ENCODE peak calls at places on chromosomes 2 and 18, in four cellular contexts. G is IMR-90, C is H9, H is H1. L is an unnamed sample.

GRCh38 chr2:216548901-216549321 is 50.3 kb downstream of the RPL37A start:
- DNase-seq in G (no peak), C (no peak), H (no peak), L (no peak)

GRCh38 chr2:54107903-54108615 is 7.4 kb upstream of the ACYP2 start:
- DNase-seq in G (no peak), C (no peak), H (no peak), L (no peak)

GRCh38 chr18:154151-154550 is 4.2 kb upstream of the USP14 start:
- DNase-seq in G (peak), C (no peak), H (no peak), L (no peak)

GRCh38 chr2:177282787-177283533 is 18.4 kb upstream of the NFE2L2 start:
- DNase-seq in G (no peak), C (no peak), H (no peak), L (no peak)

GRCh38 chr18:45374878-45375630 is 240.2 kb upstream of the SLC14A2 start:
- DNase-seq in G (no peak), C (no peak), H (no peak), L (no peak)

GRCh38 chr2:222569826-222570225 is 86.1 kb downstream of the FARSB start:
- DNase-seq in G (peak), C (no peak), H (no peak), L (no peak)

GRCh38 chr2:13093644-13094043 is 376.9 kb downstream of the TRIB2 start:
- DNase-seq in G (no peak), C (no peak), H (no peak), L (no peak)

GRCh38 chr2:159875083-159875482 is 77.1 kb upstream of the CD302 start:
- DNase-seq in G (no peak), C (no peak), H (no peak), L (no peak)

GRCh38 chr18:55268146-55268545 is 308.9 kb upstream of the CCDC68 start:
- DNase-seq in G (no peak), C (no peak), H (no peak), L (no peak)

GRCh38 chr2:178379162-178379664 is 71.8 kb downstream of the PRKRA start:
- DNase-seq in G (no peak), C (no peak), H (no peak), L (no peak)

GRCh38 chr2:232240896-232241295 is 137.7 kb upstream of the ALPP start:
- DNase-seq in G (no peak), C (no peak), H (no peak), L (no peak)

GRCh38 chr2:100948965-100949364 is 53.1 kb upstream of the RPL31 start:
- DNase-seq in G (no peak), C (no peak), H (no peak), L (no peak)

GRCh38 chr18:23853448-23854210 is 160.9 kb upstream of the TTC39C start:
- DNase-seq in G (peak), C (no peak), H (no peak), L (no peak)

GRCh38 chr2:50118951-50119702 is 912.8 kb downstream of the NRXN1 start:
- DNase-seq in G (no peak), C (peak), H (no peak), L (peak)

GRCh38 chr18:75638597-75639467 is 211.3 kb upstream of the SMIM21 start:
- DNase-seq in G (peak), C (peak), H (peak), L (peak)

GRCh38 chr18:44803019-44803650 is 122.4 kb downstream of the SETBP1 start:
- DNase-seq in G (peak), C (no peak), H (no peak), L (peak)

GRCh38 chr2:67835266-67835665 is 227.5 kb downstream of the C1D start:
- DNase-seq in G (no peak), C (no peak), H (no peak), L (no peak)

GRCh38 chr18:10266236-10266585 is 188.2 kb upstream of the APCDD1 start:
- DNase-seq in G (no peak), C (no peak), H (no peak), L (no peak)

GRCh38 chr2:216904974-216905373 is 45.1 kb upstream of the TNP1 start:
- DNase-seq in G (no peak), C (no peak), H (no peak), L (no peak)

GRCh38 chr2:24739355-24740025 is 53.7 kb downstream of the PTRHD1 start:
- DNase-seq in G (no peak), C (no peak), H (no peak), L (no peak)

GRCh38 chr2:231613655-231614558 is 21.2 kb downstream of the TEX44 start:
- DNase-seq in G (peak), C (peak), H (no peak), L (peak)

GRCh38 chr2:594297-594949 is 82.8 kb downstream of the TMEM18 start:
- DNase-seq in G (no peak), C (no peak), H (no peak), L (no peak)

GRCh38 chr2:12440731-12441130 is 276.0 kb upstream of the TRIB2 start:
- DNase-seq in G (no peak), C (no peak), H (no peak), L (no peak)

GRCh38 chr18:59697236-59697932 is at the start of gene CCBE1:
- DNase-seq in G (peak), C (peak), H (peak), L (peak)

GRCh38 chr2:130986890-130987493 is 106.3 kb downstream of the FAM168B start:
- DNase-seq in G (no peak), C (no peak), H (no peak), L (no peak)

GRCh38 chr18:23844991-23845680 is 155.9 kb downstream of the LAMA3 start:
- DNase-seq in G (no peak), C (no peak), H (no peak), L (peak)

GRCh38 chr2:72010647-72011355 is 136.9 kb downstream of the CYP26B1 start:
- DNase-seq in G (no peak), C (peak), H (no peak), L (no peak)

GRCh38 chr2:58702302-58702696 is 461.2 kb upstream of the FANCL start:
- DNase-seq in G (peak), C (peak), H (no peak), L (peak)

GRCh38 chr2:240404174-240404852 is 31.1 kb upstream of the GPC1 start:
- DNase-seq in G (no peak), C (no peak), H (no peak), L (no peak)

GRCh38 chr2:9473308-9473984 is 905 bp upstream of the IAH1 start:
- DNase-seq in G (no peak), C (peak), H (peak), L (peak)

GRCh38 chr2:109403841-109404201 is 209.9 kb downstream of the SEPTIN10 start:
- DNase-seq in G (peak), C (no peak), H (no peak), L (no peak)

GRCh38 chr18:41761329-41762028 is 193.6 kb upstream of the PIK3C3 start:
- DNase-seq in G (peak), C (no peak), H (no peak), L (no peak)

GRCh38 chr2:154173919-154174318 is 302.2 kb downstream of the GALNT13 start:
- DNase-seq in G (no peak), C (no peak), H (no peak), L (no peak)
- H4K5ac ChIP-seq in G (no peak), C (no peak), H (no peak), L (no peak)

GRCh38 chr2:83827618-83828017 is 631.5 kb downstream of the SUCLG1 start:
- DNase-seq in G (no peak), C (no peak), H (no peak), L (peak)

GRCh38 chr2:83823238-83823637 is 635.8 kb downstream of the SUCLG1 start:
- DNase-seq in G (no peak), C (no peak), H (no peak), L (no peak)

GRCh38 chr2:83826601-83827000 is 632.5 kb downstream of the SUCLG1 start:
- DNase-seq in G (no peak), C (no peak), H (no peak), L (no peak)
- H3K56ac ChIP-seq in G (no peak), C (no peak), H (no peak), L (no peak)

GRCh38 chr2:8238521-8239230 is 443.2 kb upstream of the ID2 start:
- DNase-seq in G (no peak), C (no peak), H (no peak), L (no peak)

GRCh38 chr2:8241317-8241716 is 440.5 kb upstream of the ID2 start:
- DNase-seq in G (no peak), C (peak), H (no peak), L (no peak)

GRCh38 chr2:8236391-8236790 is 445.5 kb upstream of the ID2 start:
- DNase-seq in G (no peak), C (no peak), H (no peak), L (no peak)

GRCh38 chr2:8242734-8243133 is 439.1 kb upstream of the ID2 start:
- DNase-seq in G (peak), C (no peak), H (no peak), L (no peak)

DNA sequence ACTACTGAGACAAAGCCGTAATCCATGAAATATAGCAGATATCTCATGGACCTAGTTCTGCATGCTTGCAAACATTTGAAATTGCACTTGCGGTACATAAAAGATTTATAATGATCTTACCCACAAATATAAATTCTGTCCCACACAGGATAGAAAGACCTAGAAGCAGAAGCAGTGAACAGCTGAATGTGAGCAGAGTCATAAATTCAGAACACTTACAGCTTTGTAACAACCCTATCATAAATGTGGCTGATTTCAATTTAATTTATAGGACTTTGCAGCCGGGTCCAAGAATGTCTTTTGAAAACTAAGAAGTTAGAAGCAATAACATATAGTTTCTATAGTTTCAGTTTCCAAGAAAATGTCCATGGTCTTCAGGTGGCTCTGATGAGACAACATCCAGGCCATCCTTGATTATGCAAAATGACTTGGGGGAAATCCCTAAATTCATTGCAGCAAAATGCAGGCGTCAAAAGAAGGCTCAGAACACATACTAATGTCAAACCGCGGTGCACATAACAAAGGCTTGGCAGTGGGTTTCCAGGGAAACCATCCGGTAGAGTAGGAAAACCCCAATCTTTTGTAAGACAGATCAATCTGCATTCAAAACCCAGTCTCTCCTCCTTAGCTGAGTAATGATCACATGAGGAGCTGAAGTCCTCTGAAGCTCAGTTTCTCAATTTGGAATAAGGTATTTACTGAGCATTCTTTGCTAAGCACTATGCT is 442.3 kb upstream of the ID2 start:
- DNase-seq in G (peak), C (peak), H (peak), L (peak)
- H3K4me2 ChIP-seq in G (no peak), C (no peak), H (no peak), L (no peak)

DNA sequence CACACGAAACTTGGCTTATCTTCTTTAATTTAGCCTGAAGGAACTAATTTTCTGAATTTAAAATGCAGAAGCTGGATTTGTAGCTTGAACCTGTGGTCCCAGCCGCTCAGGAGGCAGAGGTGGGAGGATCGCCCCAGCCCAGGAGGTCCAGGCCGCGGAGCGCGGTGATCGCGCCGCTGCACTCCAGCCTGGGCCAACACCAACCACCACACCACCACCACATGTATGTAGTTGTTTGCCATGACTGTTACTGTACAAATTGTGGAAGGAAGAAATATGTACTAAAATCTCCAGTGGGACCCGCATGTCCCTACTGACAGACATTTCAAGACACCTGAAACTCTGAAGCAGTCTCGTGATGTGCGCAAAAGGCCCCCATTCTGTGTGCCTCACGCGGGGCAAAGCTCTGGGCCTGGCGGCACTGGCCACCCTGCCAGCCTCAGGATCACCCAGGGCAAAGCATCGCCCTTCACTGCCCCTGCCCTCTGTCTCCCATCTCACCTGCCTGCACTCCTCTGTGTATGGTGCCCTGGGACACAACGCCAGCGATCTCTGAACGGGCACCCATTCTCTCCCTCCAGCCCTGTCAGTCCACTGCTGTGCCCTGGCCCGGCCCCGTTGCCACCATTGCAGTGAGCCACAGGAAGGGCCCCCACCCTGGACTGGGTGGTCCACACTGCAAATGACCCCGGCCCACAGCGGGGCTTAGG is 10.1 kb upstream of the ADI1 start:
- DNase-seq in G (no peak), C (no peak), H (no peak), L (no peak)
- H4K5ac ChIP-seq in G (no peak), C (no peak), H (no peak), L (no peak)

DNA sequence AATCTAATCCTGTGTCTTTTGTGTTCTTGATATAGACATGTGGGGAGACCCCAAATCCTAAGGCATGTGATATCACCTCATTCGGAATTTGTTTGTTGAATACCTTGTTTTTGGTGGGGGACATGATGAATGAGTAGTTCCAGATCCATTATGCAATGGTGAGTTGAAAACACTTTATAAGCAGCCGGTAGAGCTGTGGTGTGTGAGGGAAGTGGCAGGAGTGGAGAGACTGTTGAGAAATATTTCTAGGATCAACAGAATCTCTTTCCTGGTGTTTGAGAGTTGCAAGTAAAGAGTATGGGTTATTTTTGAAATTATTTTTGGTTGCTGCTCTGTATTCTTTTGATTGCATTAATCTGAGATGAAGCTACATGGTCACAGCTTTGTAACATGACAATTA is 34.4 kb downstream of the LHCGR start:
- DNase-seq in G (no peak), C (no peak), H (no peak), L (no peak)
- H3K56ac ChIP-seq in G (no peak), C (no peak), H (no peak), L (no peak)

DNA sequence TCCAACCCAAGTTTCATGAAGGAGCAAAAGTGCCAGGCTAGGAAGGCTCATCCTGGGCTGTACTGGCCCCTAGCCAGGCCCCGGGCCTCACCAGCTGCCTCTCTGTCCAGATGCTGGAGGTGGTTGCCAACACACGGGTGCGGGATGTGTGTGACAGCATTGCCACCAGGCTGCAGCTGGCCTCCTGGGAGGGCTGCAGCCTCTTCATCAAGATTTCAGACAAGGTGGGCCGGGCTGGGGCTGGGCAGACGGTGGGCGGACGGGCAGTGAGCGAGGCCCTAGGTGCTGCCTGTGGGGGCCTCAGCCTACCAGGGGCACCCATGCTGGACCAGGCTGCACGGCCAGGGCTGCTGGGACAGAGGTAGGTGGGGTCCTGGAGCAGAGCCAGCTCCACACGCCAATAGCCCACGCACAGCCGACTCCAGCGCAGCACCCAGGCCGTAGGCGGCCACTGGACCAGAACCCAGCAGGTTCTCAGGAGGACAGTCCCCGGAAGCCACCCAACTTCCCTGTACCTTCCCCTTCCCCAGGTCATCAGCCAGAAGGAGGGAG is 11.8 kb upstream of the GPR17 start:
- DNase-seq in G (no peak), C (no peak), H (no peak), L (no peak)
- H3K4me2 ChIP-seq in G (no peak), C (no peak), H (no peak), L (no peak)

DNA sequence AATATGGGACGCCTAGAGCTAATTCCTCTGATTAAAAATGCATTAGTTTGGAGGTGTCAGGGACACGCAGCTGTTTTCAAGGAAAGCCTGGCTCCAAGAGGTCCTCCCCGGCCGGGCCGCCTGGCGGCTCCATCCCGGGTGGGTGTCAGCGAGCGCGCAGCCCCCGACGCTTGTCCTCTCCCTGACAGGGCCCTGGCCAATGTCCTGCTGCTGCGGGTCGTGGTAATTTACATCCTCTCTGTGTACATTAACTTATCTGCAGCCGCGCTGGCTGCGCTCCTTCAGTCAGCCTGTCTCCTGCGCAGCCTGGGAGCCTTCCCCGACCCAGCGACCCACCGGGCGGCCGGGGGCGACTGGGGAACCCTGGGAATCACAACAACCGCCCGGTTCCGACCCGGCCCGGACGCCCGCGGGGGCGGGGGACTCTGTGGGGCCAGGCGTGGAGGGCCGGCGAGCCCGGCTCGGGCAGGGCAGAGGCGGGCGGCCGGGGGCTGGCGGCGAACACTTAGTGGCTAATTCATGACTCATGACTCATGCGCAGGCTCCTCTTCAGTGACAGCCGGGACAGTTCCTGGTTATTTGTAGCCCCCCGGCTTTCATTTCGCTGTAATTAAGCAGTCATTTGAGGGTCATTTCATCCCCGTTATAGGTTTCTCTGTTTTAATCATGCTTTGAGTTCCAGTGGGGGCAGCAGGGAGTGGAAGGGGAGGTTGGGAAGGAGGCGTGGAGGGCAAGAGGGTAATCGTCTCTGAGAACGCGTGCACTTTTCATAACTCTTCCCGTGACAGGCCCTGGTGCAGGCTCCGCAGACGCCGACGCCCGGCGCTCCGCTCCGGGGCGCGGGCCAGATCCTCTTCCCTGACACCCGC is 141.9 kb upstream of the CTAGE1 start:
- DNase-seq in G (peak), C (peak), H (no peak), L (peak)
- H4K5ac ChIP-seq in G (peak), C (no peak), H (no peak), L (no peak)